ENCODE peak calls at places on chromosomes 5 and 9, in six cellular contexts. One of them, this sample, is unnamed.
A peak's percentile ranks its signal among the peaks of the same experiment; 100 is the strongest.

GRCh38 chr9:114366334-114367128 is 21.3 kb downstream of the AKNA start:
- DNase-seq in tibial artery: no peak
- DNase-seq in glutamatergic neuron: no peak
- DNase-seq in AG09309: peak; percentile 79
- DNase-seq in BJ: peak; percentile 88
- DNase-seq in GM13977: peak; percentile 60
- DNase-seq in this sample: no peak

GRCh38 chr5:179553875-179554274 is 3.5 kb downstream of the RUFY1 start:
- DNase-seq in tibial artery: peak; percentile 30
- DNase-seq in glutamatergic neuron: no peak
- DNase-seq in AG09309: no peak
- DNase-seq in BJ: no peak
- DNase-seq in GM13977: no peak
- DNase-seq in this sample: no peak

GRCh38 chr5:90968319-90968718 is 409.7 kb downstream of the ADGRV1 start:
- DNase-seq in tibial artery: no peak
- DNase-seq in glutamatergic neuron: no peak
- DNase-seq in AG09309: no peak
- DNase-seq in BJ: no peak
- DNase-seq in GM13977: no peak
- DNase-seq in this sample: no peak

GRCh38 chr5:141874262-141874964 is 3.8 kb downstream of the PCDH1 start:
- DNase-seq in tibial artery: no peak
- DNase-seq in glutamatergic neuron: no peak
- DNase-seq in AG09309: no peak
- DNase-seq in BJ: no peak
- DNase-seq in GM13977: no peak
- DNase-seq in this sample: no peak

GRCh38 chr9:111978616-111979015 is 82.0 kb downstream of the UGCG start:
- DNase-seq in tibial artery: no peak
- DNase-seq in glutamatergic neuron: no peak
- DNase-seq in AG09309: no peak
- DNase-seq in BJ: no peak
- DNase-seq in GM13977: no peak
- DNase-seq in this sample: no peak

GRCh38 chr5:93273176-93273575 is 307.8 kb downstream of the NR2F1-AS1 start:
- DNase-seq in tibial artery: no peak
- DNase-seq in glutamatergic neuron: no peak
- DNase-seq in AG09309: peak; percentile 29
- DNase-seq in BJ: no peak
- DNase-seq in GM13977: no peak
- DNase-seq in this sample: no peak

GRCh38 chr5:74953961-74954720 is 88.0 kb upstream of the FAM169A start:
- DNase-seq in tibial artery: no peak
- DNase-seq in glutamatergic neuron: no peak
- DNase-seq in AG09309: no peak
- DNase-seq in BJ: no peak
- DNase-seq in GM13977: peak; percentile 23
- DNase-seq in this sample: no peak

GRCh38 chr9:137307255-137308101 is 5.4 kb upstream of the NRARP start:
- DNase-seq in tibial artery: no peak
- DNase-seq in glutamatergic neuron: no peak
- DNase-seq in AG09309: no peak
- DNase-seq in BJ: no peak
- DNase-seq in GM13977: no peak
- DNase-seq in this sample: no peak

GRCh38 chr5:77679791-77680190 is 41.3 kb upstream of the OTP start:
- DNase-seq in tibial artery: no peak
- DNase-seq in glutamatergic neuron: no peak
- DNase-seq in AG09309: peak; percentile 66
- DNase-seq in BJ: peak; percentile 38
- DNase-seq in GM13977: no peak
- DNase-seq in this sample: no peak

GRCh38 chr5:166123698-166124097 is 2167.7 kb upstream of the WWC1 start:
- DNase-seq in tibial artery: no peak
- DNase-seq in glutamatergic neuron: peak; percentile 50
- DNase-seq in AG09309: no peak
- DNase-seq in BJ: no peak
- DNase-seq in GM13977: no peak
- DNase-seq in this sample: no peak

GRCh38 chr9:121464968-121465367 is 34.7 kb downstream of the GGTA1 start:
- DNase-seq in tibial artery: no peak
- DNase-seq in glutamatergic neuron: no peak
- DNase-seq in AG09309: no peak
- DNase-seq in BJ: no peak
- DNase-seq in GM13977: no peak
- DNase-seq in this sample: no peak

GRCh38 chr9:121459513-121459912 is 40.1 kb downstream of the GGTA1 start:
- DNase-seq in tibial artery: no peak
- DNase-seq in glutamatergic neuron: no peak
- DNase-seq in AG09309: no peak
- DNase-seq in BJ: no peak
- DNase-seq in GM13977: no peak
- DNase-seq in this sample: no peak

GRCh38 chr9:121466142-121466541 is 33.5 kb downstream of the GGTA1 start:
- DNase-seq in tibial artery: no peak
- DNase-seq in glutamatergic neuron: no peak
- DNase-seq in AG09309: no peak
- DNase-seq in BJ: no peak
- DNase-seq in GM13977: no peak
- DNase-seq in this sample: no peak

GRCh38 chr9:121463026-121463827 is 36.4 kb downstream of the GGTA1 start:
- DNase-seq in tibial artery: peak; percentile 55
- DNase-seq in glutamatergic neuron: peak; percentile 71
- DNase-seq in AG09309: no peak
- DNase-seq in BJ: no peak
- DNase-seq in GM13977: peak; percentile 28
- DNase-seq in this sample: no peak
- TF ChIP-seq CTCF in tibial artery: peak; percentile 74
- TF ChIP-seq CTCF in glutamatergic neuron: peak; percentile 70
- TF ChIP-seq CTCF in AG09309: peak; percentile 69
- TF ChIP-seq CTCF in BJ: peak; percentile 60
- TF ChIP-seq CTCF in GM13977: peak; percentile 58
- TF ChIP-seq CTCF in this sample: peak; percentile 55

GRCh38 chr9:8235489-8235888 is 435.9 kb upstream of the DMAC1 start:
- DNase-seq in tibial artery: no peak
- DNase-seq in glutamatergic neuron: no peak
- DNase-seq in AG09309: no peak
- DNase-seq in BJ: no peak
- DNase-seq in GM13977: no peak
- DNase-seq in this sample: no peak

GRCh38 chr9:8234286-8234819 is 434.8 kb upstream of the DMAC1 start:
- DNase-seq in tibial artery: no peak
- DNase-seq in glutamatergic neuron: no peak
- DNase-seq in AG09309: no peak
- DNase-seq in BJ: no peak
- DNase-seq in GM13977: no peak
- DNase-seq in this sample: no peak
- TF ChIP-seq CTCF in tibial artery: no peak
- TF ChIP-seq CTCF in glutamatergic neuron: no peak
- TF ChIP-seq CTCF in AG09309: no peak
- TF ChIP-seq CTCF in BJ: no peak
- TF ChIP-seq CTCF in GM13977: no peak
- TF ChIP-seq CTCF in this sample: no peak

DNA sequence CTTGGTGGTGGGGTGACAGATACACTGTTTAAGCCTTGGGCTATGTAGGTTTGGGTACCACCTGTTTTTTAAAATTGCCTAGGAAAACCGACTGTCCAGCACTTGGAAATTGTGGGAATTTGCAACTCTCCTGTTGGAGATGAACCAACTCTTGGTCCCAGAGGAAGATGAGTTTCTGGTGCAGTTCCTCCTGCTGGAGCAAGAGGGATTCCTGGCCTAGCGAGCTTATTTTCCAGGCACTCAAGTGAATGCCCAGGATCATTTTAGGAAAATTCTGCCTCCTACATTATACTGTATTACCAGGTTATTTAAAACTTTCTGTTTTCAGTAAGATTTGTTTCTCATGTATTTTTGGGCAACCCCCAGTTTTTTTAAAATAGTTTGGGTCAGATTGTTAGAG is 33.7 kb downstream of the AP3S1 start:
- DNase-seq in tibial artery: no peak
- DNase-seq in glutamatergic neuron: no peak
- DNase-seq in AG09309: no peak
- DNase-seq in BJ: no peak
- DNase-seq in GM13977: no peak
- DNase-seq in this sample: no peak
- TF ChIP-seq CTCF in tibial artery: no peak
- TF ChIP-seq CTCF in glutamatergic neuron: no peak
- TF ChIP-seq CTCF in AG09309: peak; percentile 17
- TF ChIP-seq CTCF in BJ: no peak
- TF ChIP-seq CTCF in GM13977: no peak
- TF ChIP-seq CTCF in this sample: no peak

DNA sequence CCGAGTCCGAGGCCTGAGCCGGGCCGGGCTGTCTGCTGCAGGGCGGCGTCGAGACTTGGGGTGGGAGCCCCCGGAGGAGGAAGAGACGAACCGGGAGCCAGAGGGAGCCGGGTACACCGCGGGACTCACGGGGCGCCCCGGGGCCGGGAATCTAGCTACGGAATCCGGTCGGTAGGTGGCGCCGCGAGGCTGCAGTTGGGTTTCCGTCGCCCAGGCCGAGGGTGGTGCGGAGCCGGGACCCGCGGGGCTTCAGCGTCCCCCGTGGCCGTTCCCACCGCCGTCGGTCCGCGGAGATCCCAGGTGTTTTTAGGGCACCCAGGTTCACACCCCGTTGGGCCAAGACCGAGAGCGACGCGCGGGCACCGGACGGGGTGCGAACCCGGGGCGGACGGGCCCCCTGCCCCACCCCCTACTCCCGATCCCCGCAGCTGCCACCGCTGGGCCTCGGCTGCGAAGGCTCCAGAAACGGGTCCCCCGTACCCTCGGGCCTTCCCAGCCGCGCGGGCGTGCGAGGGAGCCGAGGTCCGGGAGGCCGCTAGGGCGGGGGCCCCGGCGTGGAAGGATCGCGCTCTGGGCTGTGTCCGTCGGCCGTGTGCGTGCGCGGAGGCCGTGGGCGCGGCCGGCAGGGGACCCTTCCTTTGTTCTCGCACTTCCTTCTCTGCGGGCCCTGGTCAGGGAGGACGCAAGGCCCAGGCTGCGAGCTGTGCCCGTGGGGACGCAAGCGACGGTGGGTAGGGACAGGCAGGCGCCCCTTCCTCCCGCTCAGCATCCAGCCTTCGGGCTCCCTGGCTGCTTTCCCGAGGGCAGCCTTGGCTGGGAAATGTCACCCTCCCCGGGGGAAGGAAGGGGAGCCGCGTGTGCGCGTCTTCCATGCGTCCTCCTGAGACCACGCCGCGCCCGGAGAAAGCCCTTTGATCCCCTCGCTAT is 146.6 kb downstream of the GAPVD1 start:
- DNase-seq in tibial artery: peak; percentile 58
- DNase-seq in glutamatergic neuron: peak; percentile 91
- DNase-seq in AG09309: peak; percentile 8
- DNase-seq in BJ: no peak
- DNase-seq in GM13977: peak; percentile 92
- DNase-seq in this sample: peak; percentile 60
- TF ChIP-seq CTCF in tibial artery: peak; percentile 87
- TF ChIP-seq CTCF in glutamatergic neuron: peak; percentile 92
- TF ChIP-seq CTCF in AG09309: peak; percentile 88
- TF ChIP-seq CTCF in BJ: peak; percentile 89
- TF ChIP-seq CTCF in GM13977: peak; percentile 90
- TF ChIP-seq CTCF in this sample: peak; percentile 73